ENCODE peak calls at places on chromosome 12, in nine cellular contexts. C is HFF-Myc, G is cardiac fibroblast, N is endodermal cell, H is heart right ventricle, F is foreskin fibroblast, X is GM13976, B is fibroblast of the aortic adventitia, O is AG04450. T is an unnamed sample.

GRCh38 chr12:67910360-67911292 is 78.6 kb upstream of the IFNG-AS1 start:
- DNase-seq in C (peak; percentile 79), G (peak; percentile 98), N (no peak), H (peak; percentile 10), F (peak; percentile 93), X (no peak), B (peak; percentile 91), O (peak; percentile 67), T (no peak)

GRCh38 chr12:57808351-57808750 is 10.2 kb downstream of the AVIL start:
- DNase-seq in C (no peak), G (no peak), N (no peak), H (no peak), F (no peak), X (no peak), B (no peak), O (no peak), T (no peak)

GRCh38 chr12:56020437-56021189 is at the start of gene IKZF4:
- DNase-seq in C (no peak), G (no peak), N (peak; percentile 92), H (peak; percentile 22), F (peak; percentile 85), X (no peak), B (peak; percentile 51), O (no peak), T (peak; percentile 36)

GRCh38 chr12:62600038-62600437 is 133.4 kb downstream of the MON2 start:
- DNase-seq in C (no peak), G (peak; percentile 36), N (no peak), H (no peak), F (peak; percentile 47), X (no peak), B (no peak), O (no peak), T (no peak)

GRCh38 chr12:81811066-81811777 is 52.1 kb upstream of the PPFIA2 start:
- DNase-seq in C (no peak), G (peak; percentile 8), N (peak; percentile 75), H (no peak), F (no peak), X (no peak), B (peak; percentile 64), O (no peak), T (no peak)

GRCh38 chr12:22787557-22787956 is 162.6 kb downstream of the ETNK1 start:
- DNase-seq in C (no peak), G (peak; percentile 36), N (no peak), H (no peak), F (no peak), X (no peak), B (peak; percentile 64), O (no peak), T (no peak)

GRCh38 chr12:9364224-9365176 is 156.3 kb upstream of the PZP start:
- DNase-seq in C (no peak), G (peak; percentile 67), N (peak; percentile 93), H (no peak), F (peak; percentile 76), X (peak; percentile 41), B (peak; percentile 49), O (peak; percentile 57), T (no peak)

GRCh38 chr12:59164991-59165718 is 244.9 kb upstream of the LRIG3 start:
- DNase-seq in C (peak; percentile 17), G (peak; percentile 65), N (no peak), H (no peak), F (peak; percentile 66), X (no peak), B (peak; percentile 69), O (peak; percentile 7), T (no peak)

GRCh38 chr12:42593781-42594322 is 4.3 kb upstream of the PRICKLE1 start:
- DNase-seq in C (no peak), G (no peak), N (no peak), H (no peak), F (no peak), X (no peak), B (no peak), O (no peak), T (no peak)

GRCh38 chr12:5568325-5568981 is 136.5 kb downstream of the NTF3 start:
- DNase-seq in C (no peak), G (no peak), N (peak; percentile 63), H (no peak), F (no peak), X (no peak), B (no peak), O (no peak), T (no peak)

GRCh38 chr12:94783862-94784261 is 133.5 kb upstream of the TMCC3 start:
- DNase-seq in C (no peak), G (peak; percentile 68), N (no peak), H (no peak), F (peak; percentile 65), X (no peak), B (peak; percentile 45), O (no peak), T (no peak)

GRCh38 chr12:124939428-124940142 is 25.1 kb upstream of the UBC start:
- DNase-seq in C (peak; percentile 94), G (peak; percentile 97), N (peak; percentile 99), H (peak; percentile 89), F (peak; percentile 98), X (peak; percentile 61), B (peak; percentile 99), O (peak; percentile 95), T (peak; percentile 89)
- TF ChIP-seq CTCF in C (no peak), G (no peak), N (no peak), H (no peak), F (no peak), X (no peak), B (no peak), O (no peak), T (no peak)

DNA sequence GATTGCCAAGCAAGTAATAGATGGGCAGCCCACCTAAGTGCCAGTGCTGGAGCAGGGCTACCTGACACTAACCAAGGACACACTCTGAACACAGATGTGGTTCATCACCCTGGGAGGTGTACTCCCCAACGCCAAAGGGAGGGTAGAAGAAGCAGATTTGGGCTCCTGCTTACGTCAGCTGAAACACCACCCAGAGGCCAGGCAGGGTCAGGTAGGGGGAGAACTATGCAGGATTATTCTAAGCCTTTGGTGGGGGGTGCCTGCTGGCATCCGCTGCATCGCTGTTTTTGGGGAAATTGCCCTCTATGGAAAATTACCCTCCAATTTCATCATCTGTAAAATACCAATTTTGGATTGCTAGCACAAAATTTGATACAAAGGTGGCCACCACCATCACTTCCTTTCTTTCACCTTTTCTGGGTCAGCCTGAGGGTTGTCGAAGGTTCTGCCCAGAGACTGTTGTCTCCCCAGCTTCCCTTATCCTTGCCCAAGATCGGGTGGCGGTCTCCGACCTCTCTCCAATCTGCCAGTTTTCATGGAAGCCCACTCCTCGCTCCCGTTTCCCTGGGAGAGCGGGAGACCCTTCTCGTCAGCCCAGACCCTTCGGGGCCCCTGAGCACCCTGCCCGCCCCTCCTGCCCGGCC is 535 bp downstream of the BIN2 start:
- DNase-seq in C (no peak), G (no peak), N (no peak), H (no peak), F (no peak), X (no peak), B (no peak), O (no peak), T (no peak)
- TF ChIP-seq CTCF in C (no peak), G (no peak), N (no peak), H (no peak), F (no peak), X (no peak), B (no peak), O (no peak), T (no peak)

GRCh38 chr12:122813310-122813713 is 21.9 kb upstream of the HIP1R start:
- DNase-seq in C (no peak), G (no peak), N (no peak), H (no peak), F (no peak), X (peak; percentile 58), B (no peak), O (no peak), T (no peak)
- TF ChIP-seq CTCF in C (no peak), G (no peak), N (no peak), H (no peak), F (no peak), X (no peak), B (no peak), O (no peak), T (no peak)

DNA sequence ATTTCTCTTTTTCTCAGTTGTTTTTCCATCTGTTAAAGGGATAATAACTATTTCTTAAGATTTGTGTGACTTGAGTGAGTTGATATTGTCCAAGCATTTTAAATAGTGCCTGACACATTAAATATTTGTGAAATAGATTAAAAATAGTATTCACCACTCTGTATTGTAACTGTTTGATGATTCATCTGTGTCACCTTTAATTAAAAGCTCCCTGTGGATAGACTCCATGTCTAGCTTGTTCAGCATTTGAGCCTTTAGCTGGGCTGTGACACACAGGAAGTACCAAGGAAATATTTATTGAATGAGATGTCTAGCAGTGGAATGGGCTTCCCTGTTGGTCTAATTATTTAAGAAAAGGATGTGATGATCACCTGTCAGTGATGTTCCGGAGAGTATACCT is 1.8 kb upstream of the GLIPR1L2 start:
- DNase-seq in C (peak; percentile 12), G (peak; percentile 62), N (no peak), H (no peak), F (peak; percentile 72), X (no peak), B (peak; percentile 41), O (no peak), T (no peak)
- TF ChIP-seq CTCF in C (no peak), G (no peak), N (no peak), H (no peak), F (no peak), X (no peak), B (no peak), O (no peak), T (no peak)

DNA sequence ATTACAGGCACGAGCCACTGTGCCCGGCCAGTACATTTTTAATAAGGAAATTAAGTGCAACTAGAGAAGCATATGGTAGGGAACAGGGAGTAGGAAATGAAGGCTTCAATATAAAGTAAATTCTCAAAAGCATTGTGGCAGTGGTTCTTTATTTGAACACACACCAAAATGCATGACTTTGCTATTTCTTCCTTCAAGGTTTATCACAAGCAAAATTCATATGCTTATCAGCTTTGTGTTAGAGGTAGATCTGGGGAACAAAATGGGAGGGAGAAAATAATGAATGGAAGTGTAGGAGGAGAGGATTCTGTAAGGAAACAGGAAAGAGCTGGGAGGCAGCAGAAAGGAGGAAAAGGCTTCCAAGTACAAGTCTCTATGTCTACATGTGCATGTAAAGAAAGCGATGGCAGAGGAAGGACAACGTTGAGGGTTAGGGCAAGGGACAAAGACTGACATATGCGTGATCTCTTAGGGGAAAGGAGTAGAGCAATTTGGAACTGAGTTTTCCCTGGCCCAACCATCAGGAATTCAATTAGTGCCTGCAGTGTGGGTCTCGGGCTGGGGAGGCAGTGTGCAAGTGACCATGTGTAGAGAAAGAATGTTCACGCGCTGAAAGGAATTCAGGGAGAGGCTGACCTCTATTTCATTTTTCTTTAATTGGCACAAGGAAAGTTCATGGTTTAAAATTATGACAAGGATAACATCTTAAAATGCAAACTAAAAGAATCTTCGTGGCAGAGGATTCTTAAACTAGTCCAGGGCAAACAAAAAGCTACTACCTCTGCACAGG is 22.9 kb upstream of the RASSF8 start:
- DNase-seq in C (no peak), G (no peak), N (no peak), H (no peak), F (no peak), X (no peak), B (no peak), O (no peak), T (no peak)
- TF ChIP-seq CTCF in C (no peak), G (no peak), N (peak; percentile 47), H (no peak), F (no peak), X (no peak), B (no peak), O (no peak), T (no peak)

GRCh38 chr12:27383429-27384260 is 51.0 kb downstream of the BMAL2 start:
- DNase-seq in C (peak; percentile 81), G (peak; percentile 95), N (peak; percentile 97), H (peak; percentile 74), F (peak; percentile 91), X (peak; percentile 73), B (peak; percentile 94), O (peak; percentile 63), T (peak; percentile 78)
- TF ChIP-seq CTCF in C (peak; percentile 98), G (peak; percentile 91), N (peak; percentile 100), H (peak; percentile 83), F (peak; percentile 92), X (peak; percentile 86), B (peak; percentile 95), O (peak; percentile 93), T (peak; percentile 93)